ENCODE peak calls at places on chromosomes 13 and 19, in nine cellular contexts. A is nephron progenitor cell, L is OCI-LY7, C is mammary epithelial cell, U is right atrium auricular region, D is heart right ventricle, W is chondrocyte, N is tibial artery, F is stomach. X is an unnamed sample.
A peak's percentile ranks its signal among the peaks of the same experiment; 100 is the strongest.

GRCh38 chr19:48551437-48552302 is at the start of gene SULT2B1:
- DNase-seq in A (no peak), L (no peak), C (peak; percentile 28), U (no peak), D (no peak), W (no peak), N (no peak), F (peak; percentile 85), X (no peak)

GRCh38 chr19:1263198-1263597 is 5.9 kb upstream of the CIRBP start:
- DNase-seq in A (no peak), L (no peak), C (no peak), U (no peak), D (no peak), W (no peak), N (no peak), F (no peak), X (no peak)

GRCh38 chr19:13064092-13064489 is 38.6 kb downstream of the LYL1 start:
- DNase-seq in A (no peak), L (no peak), C (no peak), U (no peak), D (peak; percentile 63), W (no peak), N (peak; percentile 84), F (no peak), X (no peak)

GRCh38 chr19:10583021-10583776 is 3.9 kb downstream of the AP1M2 start:
- DNase-seq in A (no peak), L (no peak), C (no peak), U (no peak), D (no peak), W (no peak), N (no peak), F (no peak), X (no peak)

GRCh38 chr19:10662384-10663251 is 8.5 kb downstream of the ILF3 start:
- DNase-seq in A (no peak), L (peak; percentile 69), C (no peak), U (no peak), D (no peak), W (no peak), N (no peak), F (no peak), X (no peak)

GRCh38 chr19:39827216-39827615 is 6.7 kb downstream of the DYRK1B start:
- DNase-seq in A (no peak), L (no peak), C (no peak), U (no peak), D (no peak), W (no peak), N (no peak), F (no peak), X (no peak)

GRCh38 chr19:409006-409514 is at the start of gene C2CD4C:
- DNase-seq in A (peak; percentile 80), L (peak; percentile 15), C (no peak), U (no peak), D (no peak), W (peak; percentile 73), N (peak; percentile 50), F (no peak), X (no peak)

GRCh38 chr19:48651682-48652046 is 5.7 kb upstream of the CA11 start:
- DNase-seq in A (no peak), L (no peak), C (no peak), U (no peak), D (no peak), W (no peak), N (no peak), F (no peak), X (no peak)

GRCh38 chr19:13053761-13054604 is 48.7 kb downstream of the LYL1 start:
- DNase-seq in A (peak; percentile 66), L (no peak), C (peak; percentile 89), U (peak; percentile 97), D (peak; percentile 93), W (no peak), N (peak; percentile 89), F (peak; percentile 89), X (peak; percentile 88)

GRCh38 chr13:63124863-63125262 is 1709.2 kb upstream of the PCDH20 start:
- DNase-seq in A (no peak), L (peak; percentile 14), C (no peak), U (no peak), D (no peak), W (no peak), N (no peak), F (no peak), X (no peak)

GRCh38 chr19:18000480-18000980 is 7.4 kb upstream of the ARRDC2 start:
- DNase-seq in A (no peak), L (no peak), C (no peak), U (no peak), D (no peak), W (no peak), N (no peak), F (no peak), X (no peak)

DNA sequence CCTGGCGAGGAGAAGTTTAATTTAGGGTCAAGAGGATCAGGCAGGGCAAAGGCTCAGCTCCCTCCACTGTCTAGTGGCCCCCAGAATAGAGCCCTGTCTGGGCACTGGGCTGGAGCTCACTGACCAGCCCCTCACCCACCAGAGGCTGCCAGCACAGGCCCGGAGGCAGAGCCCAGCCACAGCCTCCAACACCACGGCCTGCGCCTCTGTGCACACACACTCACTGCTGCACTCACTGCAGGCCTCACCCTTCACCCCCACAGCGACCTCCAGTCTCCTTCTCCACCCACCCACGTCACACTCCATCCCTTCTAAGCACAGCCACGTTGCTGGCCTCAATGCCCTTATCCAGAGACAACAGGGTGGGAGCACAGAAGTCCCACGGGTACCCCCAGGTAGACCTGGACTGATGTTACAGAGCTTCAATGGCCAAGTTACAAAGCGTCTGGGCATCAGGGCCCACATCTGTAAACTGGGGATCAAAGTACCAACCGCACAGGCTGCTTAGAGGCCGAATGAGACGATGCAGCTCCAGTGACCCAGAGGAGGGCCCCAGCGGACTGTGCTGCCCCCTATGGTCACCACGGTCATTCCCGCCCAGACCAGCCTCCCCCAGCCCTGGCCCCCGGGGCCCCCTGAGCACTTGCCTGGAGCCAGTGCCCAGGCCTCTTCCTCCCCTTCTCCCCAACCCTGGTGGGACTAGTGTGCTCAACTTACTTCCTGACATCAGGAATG is 4.5 kb upstream of the PRKD2 start:
- DNase-seq in A (peak; percentile 44), L (no peak), C (no peak), U (no peak), D (no peak), W (no peak), N (no peak), F (no peak), X (no peak)
- TF ChIP-seq CTCF in A (peak; percentile 33), L (peak; percentile 34), C (peak; percentile 3), U (no peak), D (no peak), W (peak; percentile 44), N (no peak), F (no peak), X (no peak)

GRCh38 chr13:45474584-45475454 is 10.1 kb downstream of the COG3 start:
- DNase-seq in A (no peak), L (no peak), C (no peak), U (no peak), D (no peak), W (no peak), N (no peak), F (no peak), X (no peak)

GRCh38 chr13:45472171-45472705 is 7.5 kb downstream of the COG3 start:
- DNase-seq in A (no peak), L (no peak), C (no peak), U (no peak), D (no peak), W (no peak), N (no peak), F (no peak), X (no peak)

GRCh38 chr13:45468676-45469075 is 3.9 kb downstream of the COG3 start:
- DNase-seq in A (no peak), L (peak; percentile 7), C (peak; percentile 65), U (no peak), D (no peak), W (no peak), N (no peak), F (no peak), X (no peak)

GRCh38 chr13:45473627-45474026 is 8.9 kb downstream of the COG3 start:
- DNase-seq in A (no peak), L (peak; percentile 28), C (no peak), U (no peak), D (no peak), W (no peak), N (no peak), F (no peak), X (no peak)
- TF ChIP-seq CTCF in A (peak; percentile 10), L (peak; percentile 56), C (peak; percentile 21), U (no peak), D (no peak), W (peak; percentile 29), N (no peak), F (no peak), X (no peak)

GRCh38 chr19:55166530-55167268 is at the start of gene DNAAF3:
- DNase-seq in A (peak; percentile 98), L (peak; percentile 96), C (peak; percentile 97), U (peak; percentile 96), D (peak; percentile 90), W (peak; percentile 95), N (peak; percentile 82), F (peak; percentile 95), X (peak; percentile 91)
- TF ChIP-seq CTCF in A (no peak), L (no peak), C (no peak), U (no peak), D (no peak), W (no peak), N (no peak), F (no peak), X (no peak)

DNA sequence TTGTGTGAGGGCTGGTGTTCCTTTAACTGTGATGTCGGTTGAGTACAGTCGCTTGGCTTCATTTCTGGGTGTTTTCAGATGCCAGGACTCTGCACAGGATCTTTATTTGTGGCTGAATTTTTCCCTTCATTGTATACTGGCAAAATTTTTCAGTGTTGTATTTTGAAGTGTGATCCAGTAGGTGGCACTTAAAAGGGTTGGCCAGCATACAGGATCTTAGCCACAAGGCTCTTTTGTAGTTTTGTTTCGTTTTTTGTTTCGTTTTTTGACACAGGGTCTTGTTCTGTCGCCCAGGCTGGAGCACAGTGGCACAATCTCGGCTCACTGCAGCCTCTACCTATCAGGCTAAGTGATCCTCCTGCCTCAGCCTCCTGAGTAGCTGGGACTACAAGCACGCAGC is 8.7 kb downstream of the FCAR start:
- DNase-seq in A (no peak), L (peak; percentile 76), C (no peak), U (no peak), D (no peak), W (no peak), N (no peak), F (no peak), X (no peak)
- TF ChIP-seq CTCF in A (no peak), L (peak; percentile 71), C (no peak), U (no peak), D (no peak), W (no peak), N (no peak), F (no peak), X (no peak)

X was measured in AG09319.